ENCODE peak calls at places on chromosomes 4 and X, in eight cellular contexts. R is cardiac fibroblast, G is psoas muscle, X is GM12865, Q is right atrium auricular region, O is upper lobe of right lung, E is SK-N-SH, C is hepatocyte. L is an unnamed sample.

GRCh38 chr4:26779674-26780073 is 81.0 kb upstream of the STIM2 start:
- DNase-seq in R (peak), G (no peak), X (no peak), Q (no peak), O (no peak), E (no peak), C (no peak), L (no peak)

GRCh38 chr4:22268350-22269025 is 247.4 kb downstream of the ADGRA3 start:
- DNase-seq in R (no peak), G (no peak), X (no peak), Q (no peak), O (no peak), E (no peak), C (peak), L (no peak)

GRCh38 chr4:142467086-142467485 is 379.0 kb downstream of the INPP4B start:
- DNase-seq in R (no peak), G (no peak), X (no peak), Q (no peak), O (no peak), E (no peak), C (no peak), L (no peak)

GRCh38 chr4:149108626-149109025 is 666.4 kb upstream of the NR3C2 start:
- DNase-seq in R (no peak), G (no peak), X (no peak), Q (no peak), O (no peak), E (no peak), C (no peak), L (no peak)

GRCh38 chrX:13387656-13388421 is 68.0 kb upstream of the ATXN3L start:
- DNase-seq in R (no peak), G (no peak), X (peak), Q (no peak), O (no peak), E (no peak), C (no peak), L (no peak)

GRCh38 chr4:27057662-27058061 is 197.0 kb downstream of the STIM2 start:
- DNase-seq in R (no peak), G (no peak), X (no peak), Q (no peak), O (no peak), E (no peak), C (no peak), L (no peak)

GRCh38 chr4:3388461-3389185 is 53.1 kb upstream of the HGFAC start:
- DNase-seq in R (peak), G (no peak), X (peak), Q (no peak), O (peak), E (peak), C (no peak), L (no peak)

GRCh38 chr4:7698586-7698985 is 241.1 kb downstream of the AFAP1 start:
- DNase-seq in R (peak), G (no peak), X (no peak), Q (no peak), O (no peak), E (peak), C (no peak), L (no peak)

GRCh38 chrX:793216-793770 is 162.7 kb downstream of the SHOX start:
- DNase-seq in R (no peak), G (no peak), X (no peak), Q (no peak), O (no peak), E (no peak), C (no peak), L (no peak)

GRCh38 chrX:68698955-68699354 is 51.5 kb downstream of the STARD8 start:
- DNase-seq in R (no peak), G (no peak), X (no peak), Q (no peak), O (no peak), E (no peak), C (peak), L (peak)

GRCh38 chr4:186557486-186557885 is 2.1 kb upstream of the MTNR1A start:
- DNase-seq in R (peak), G (no peak), X (no peak), Q (no peak), O (no peak), E (no peak), C (no peak), L (no peak)

GRCh38 chr4:85579942-85580341 is 105.0 kb downstream of the ARHGAP24 start:
- DNase-seq in R (no peak), G (no peak), X (no peak), Q (no peak), O (no peak), E (no peak), C (no peak), L (no peak)

GRCh38 chr4:924107-925096 is 7.7 kb downstream of the GAK start:
- DNase-seq in R (peak), G (no peak), X (peak), Q (no peak), O (peak), E (peak), C (no peak), L (no peak)

GRCh38 chr4:79864470-79865190 is 208.4 kb downstream of the ANTXR2 start:
- DNase-seq in R (no peak), G (no peak), X (no peak), Q (no peak), O (no peak), E (no peak), C (no peak), L (no peak)

GRCh38 chr4:76061421-76061820 is 13.1 kb upstream of the ART3 start:
- DNase-seq in R (no peak), G (no peak), X (no peak), Q (no peak), O (no peak), E (no peak), C (no peak), L (no peak)

GRCh38 chr4:157231525-157231924 is 11.0 kb downstream of the GRIA2 start:
- DNase-seq in R (no peak), G (no peak), X (no peak), Q (no peak), O (no peak), E (no peak), C (no peak), L (no peak)

GRCh38 chrX:53732797-53733196 is 46.3 kb upstream of the HUWE1 start:
- DNase-seq in R (no peak), G (no peak), X (peak), Q (no peak), O (no peak), E (no peak), C (no peak), L (no peak)

GRCh38 chrX:153226344-153227190 is 47.5 kb downstream of the MAGEA1 start:
- DNase-seq in R (peak), G (no peak), X (no peak), Q (no peak), O (peak), E (no peak), C (peak), L (no peak)

GRCh38 chr4:187010052-187010451 is 286.4 kb upstream of the FAT1 start:
- DNase-seq in R (peak), G (no peak), X (no peak), Q (no peak), O (no peak), E (no peak), C (no peak), L (no peak)

GRCh38 chr4:68591204-68591603 is 15.1 kb upstream of the UGT2B17 start:
- DNase-seq in R (no peak), G (no peak), X (no peak), Q (no peak), O (no peak), E (no peak), C (no peak), L (no peak)

GRCh38 chr4:68129793-68130192 is at the start of gene TMPRSS11F:
- DNase-seq in R (no peak), G (no peak), X (no peak), Q (no peak), O (no peak), E (no peak), C (peak), L (no peak)

GRCh38 chr4:186819357-186820086 is 95.9 kb upstream of the FAT1 start:
- DNase-seq in R (no peak), G (no peak), X (no peak), Q (no peak), O (no peak), E (no peak), C (no peak), L (no peak)

GRCh38 chr4:16745009-16745408 is 153.4 kb downstream of the LDB2 start:
- DNase-seq in R (peak), G (no peak), X (no peak), Q (no peak), O (no peak), E (no peak), C (no peak), L (no peak)

GRCh38 chrX:138986866-138987265 is 275.3 kb upstream of the FGF13 start:
- DNase-seq in R (no peak), G (no peak), X (no peak), Q (no peak), O (no peak), E (no peak), C (no peak), L (no peak)

GRCh38 chr4:72743078-72743477 is 174.1 kb upstream of the ADAMTS3 start:
- DNase-seq in R (no peak), G (no peak), X (no peak), Q (no peak), O (no peak), E (no peak), C (no peak), L (no peak)

GRCh38 chr4:3311489-3312171 is 18.8 kb downstream of the RGS12 start:
- DNase-seq in R (no peak), G (no peak), X (no peak), Q (peak), O (peak), E (no peak), C (peak), L (peak)

GRCh38 chrX:18415386-18415785 is 10.0 kb upstream of the CDKL5 start:
- DNase-seq in R (no peak), G (no peak), X (no peak), Q (no peak), O (no peak), E (no peak), C (no peak), L (no peak)

GRCh38 chr4:110196871-110197420 is 1.5 kb downstream of the ELOVL6 start:
- DNase-seq in R (peak), G (peak), X (peak), Q (no peak), O (no peak), E (peak), C (no peak), L (peak)

GRCh38 chr4:93791570-93792195 is 36.9 kb upstream of the ATOH1 start:
- DNase-seq in R (peak), G (peak), X (peak), Q (no peak), O (no peak), E (peak), C (peak), L (no peak)

GRCh38 chr4:10106421-10107039 is 10.1 kb downstream of the WDR1 start:
- DNase-seq in R (peak), G (peak), X (peak), Q (peak), O (no peak), E (peak), C (peak), L (no peak)

GRCh38 chrX:9466711-9467110 is 1.9 kb downstream of the TBL1X start:
- DNase-seq in R (no peak), G (no peak), X (peak), Q (no peak), O (no peak), E (no peak), C (no peak), L (no peak)

GRCh38 chr4:41200486-41201017 is 13.8 kb downstream of the APBB2 start:
- DNase-seq in R (no peak), G (no peak), X (no peak), Q (no peak), O (no peak), E (no peak), C (no peak), L (no peak)

GRCh38 chrX:34918856-34919255 is 23.7 kb upstream of the FAM47B start:
- DNase-seq in R (peak), G (no peak), X (no peak), Q (no peak), O (no peak), E (peak), C (peak), L (no peak)

GRCh38 chrX:34521563-34521962 is 135.5 kb downstream of the TMEM47 start:
- DNase-seq in R (no peak), G (no peak), X (no peak), Q (no peak), O (no peak), E (no peak), C (no peak), L (no peak)

GRCh38 chr4:151099976-151100417 is 569 bp downstream of the RPS3A start:
- DNase-seq in R (peak), G (no peak), X (peak), Q (no peak), O (no peak), E (peak), C (no peak), L (no peak)

GRCh38 chr4:25930722-25931354 is 16.8 kb downstream of the SMIM20 start:
- DNase-seq in R (no peak), G (no peak), X (no peak), Q (no peak), O (no peak), E (no peak), C (no peak), L (no peak)

GRCh38 chrX:9535101-9535500 is 70.2 kb downstream of the TBL1X start:
- DNase-seq in R (no peak), G (no peak), X (no peak), Q (no peak), O (no peak), E (no peak), C (no peak), L (no peak)

GRCh38 chrX:15524417-15524816 is 23.8 kb downstream of the BMX start:
- DNase-seq in R (peak), G (no peak), X (no peak), Q (no peak), O (no peak), E (no peak), C (no peak), L (no peak)

DNA sequence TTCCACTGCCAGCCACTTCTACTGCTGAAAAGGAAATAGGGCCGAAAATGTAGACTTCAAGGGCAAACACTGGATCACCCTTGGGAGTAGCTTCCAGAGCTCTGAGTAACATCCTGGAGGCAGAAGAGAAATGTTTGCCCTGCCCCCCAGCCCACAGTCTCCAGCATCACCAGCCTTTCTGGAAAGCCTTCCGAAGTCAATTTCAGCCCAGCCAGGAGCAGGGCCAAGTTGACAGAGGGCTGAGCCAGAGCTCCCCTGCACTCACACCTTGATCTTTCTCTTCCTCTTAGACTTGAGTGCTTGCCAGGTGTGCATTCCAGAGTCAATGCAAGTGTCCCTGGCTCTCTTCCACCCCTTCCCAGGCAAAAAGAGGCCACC is 35.2 kb downstream of the SLC25A5 start:
- DNase-seq in R (peak), G (peak), X (no peak), Q (no peak), O (peak), E (no peak), C (peak), L (peak)
- H3K4me3 ChIP-seq in R (no peak), G (no peak), X (no peak), Q (no peak), O (no peak), E (no peak), C (no peak), L (no peak)

GRCh38 chr4:121650741-121651140 is 46.0 kb downstream of the ANXA5 start:
- DNase-seq in R (no peak), G (no peak), X (no peak), Q (no peak), O (no peak), E (no peak), C (no peak), L (no peak)

GRCh38 chr4:121653986-121654385 is 42.8 kb downstream of the ANXA5 start:
- DNase-seq in R (no peak), G (no peak), X (no peak), Q (no peak), O (no peak), E (no peak), C (no peak), L (no peak)

GRCh38 chr4:121648518-121648917 is 48.3 kb downstream of the ANXA5 start:
- DNase-seq in R (peak), G (no peak), X (no peak), Q (no peak), O (no peak), E (no peak), C (no peak), L (no peak)

GRCh38 chr4:121653214-121653613 is 43.6 kb downstream of the ANXA5 start:
- DNase-seq in R (no peak), G (no peak), X (no peak), Q (no peak), O (no peak), E (no peak), C (no peak), L (no peak)

DNA sequence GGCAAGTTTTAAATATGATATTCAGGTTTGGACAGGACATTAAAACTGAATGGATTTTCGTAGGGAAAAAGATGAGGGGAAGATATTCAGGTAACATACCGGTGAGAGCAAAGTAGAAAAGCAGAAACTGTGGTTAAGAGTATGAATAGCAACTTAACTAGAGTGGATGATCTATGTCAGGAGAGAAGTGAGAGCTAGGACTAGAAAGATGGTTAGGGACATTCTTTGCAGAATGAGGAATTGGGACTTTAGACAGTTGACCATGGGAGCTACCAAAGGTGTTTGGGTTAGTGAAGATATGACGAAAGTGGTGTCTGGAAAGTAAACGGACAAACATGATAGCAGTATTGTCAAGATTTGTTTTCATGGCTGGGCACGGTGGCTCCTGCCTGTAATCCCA is 45.2 kb downstream of the ANXA5 start:
- DNase-seq in R (no peak), G (no peak), X (no peak), Q (no peak), O (no peak), E (no peak), C (no peak), L (no peak)
- TF ChIP-seq CTCF in R (no peak), G (no peak), X (no peak), Q (no peak), O (no peak), E (no peak), C (no peak), L (no peak)

GRCh38 chrX:133267621-133268020 is 49.5 kb upstream of the TFDP3 start:
- DNase-seq in R (no peak), G (no peak), X (no peak), Q (no peak), O (no peak), E (no peak), C (no peak), L (no peak)

GRCh38 chrX:133269168-133269567 is 51.0 kb upstream of the TFDP3 start:
- DNase-seq in R (no peak), G (no peak), X (no peak), Q (no peak), O (no peak), E (no peak), C (no peak), L (no peak)

GRCh38 chrX:133265331-133265730 is 47.2 kb upstream of the TFDP3 start:
- DNase-seq in R (no peak), G (no peak), X (no peak), Q (no peak), O (peak), E (no peak), C (no peak), L (no peak)
- H3K4me3 ChIP-seq in R (no peak), G (no peak), X (no peak), Q (no peak), O (no peak), E (no peak), C (no peak), L (no peak)

DNA sequence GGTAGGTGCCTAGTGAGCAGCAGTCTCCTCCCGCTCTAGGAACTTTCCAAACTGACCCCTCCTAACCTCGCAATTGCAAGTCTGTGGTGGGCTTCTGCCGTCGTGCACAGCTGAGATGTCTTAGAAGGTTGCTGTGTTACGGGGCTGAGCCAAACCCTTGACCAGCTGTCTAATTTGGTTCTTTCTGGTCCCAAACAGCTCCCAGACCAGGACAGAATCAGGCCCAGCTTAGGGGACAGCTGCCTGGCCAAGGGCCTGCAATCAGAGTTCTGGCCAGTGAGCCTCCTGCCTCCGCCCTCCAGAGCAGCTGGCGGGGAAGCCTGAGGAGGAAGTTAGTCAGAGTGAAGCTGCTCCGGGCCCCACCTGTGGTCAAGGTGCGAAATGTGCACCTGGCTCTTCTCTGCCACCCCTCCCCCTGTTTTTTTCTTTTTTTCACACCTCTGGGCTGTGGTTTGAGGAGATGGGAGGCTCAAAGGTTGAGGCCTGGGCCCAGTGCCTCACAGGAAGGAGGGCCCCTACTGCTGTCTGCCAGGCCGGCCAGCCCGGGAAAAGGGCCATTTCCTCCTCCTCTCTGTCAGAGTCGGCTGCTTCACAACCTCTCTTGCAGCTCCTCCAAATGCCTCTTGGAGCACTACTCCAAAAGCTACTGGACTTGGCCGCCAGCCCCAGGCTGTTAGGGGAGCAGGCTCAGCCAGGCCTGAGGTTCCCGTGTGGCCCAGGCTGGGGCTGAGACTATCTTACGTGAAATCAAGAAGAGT is 4.2 kb upstream of the CXCR3 start:
- DNase-seq in R (peak), G (peak), X (peak), Q (peak), O (peak), E (peak), C (peak), L (peak)
- TF ChIP-seq CTCF in R (peak), G (peak), X (no peak), Q (peak), O (peak), E (peak), C (no peak), L (peak)

DNA sequence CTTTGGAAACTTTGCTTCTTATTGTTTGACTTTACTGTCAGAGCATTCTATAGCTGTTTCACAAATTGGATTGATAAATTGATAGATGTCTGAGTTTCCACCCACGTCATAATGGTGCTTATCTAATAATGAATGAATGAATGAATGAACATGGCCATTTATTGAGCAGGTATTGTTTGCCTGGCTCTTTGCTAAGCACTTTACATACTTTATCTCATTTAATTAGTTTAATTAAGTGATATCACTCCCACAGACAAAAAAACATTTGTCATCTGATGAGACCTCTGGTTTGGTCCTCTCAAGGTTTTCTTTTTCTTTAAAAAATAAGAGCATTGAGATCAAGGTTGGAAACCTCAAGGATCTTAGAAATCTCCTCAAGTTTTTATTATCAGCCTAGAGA is 2.8 kb downstream of the FRAS1 start:
- DNase-seq in R (no peak), G (no peak), X (no peak), Q (no peak), O (no peak), E (no peak), C (no peak), L (no peak)
- H3K4me3 ChIP-seq in R (no peak), G (no peak), X (no peak), Q (no peak), O (no peak), E (peak), C (no peak), L (no peak)